ENCODE peak calls at places on chromosomes 1 and 21, in five cellular contexts. H, J, M, S and Q are unnamed samples.

GRCh38 chr1:32743380-32744062 is 41.0 kb upstream of the SYNC start:
- DNase-seq in H (no peak), J (no peak), M (no peak), S (no peak), Q (no peak)

GRCh38 chr1:17671741-17672140 is 83.4 kb upstream of the ACTL8 start:
- DNase-seq in H (no peak), J (no peak), M (peak), S (no peak), Q (no peak)

GRCh38 chr1:18099026-18099425 is 8.6 kb upstream of the IGSF21 start:
- DNase-seq in H (no peak), J (no peak), M (peak), S (no peak), Q (no peak)

GRCh38 chr1:3658231-3658615 is 5.9 kb downstream of the TP73 start:
- DNase-seq in H (no peak), J (no peak), M (no peak), S (no peak), Q (no peak)

GRCh38 chr1:30088594-30089556 is 634.5 kb downstream of the MATN1 start:
- DNase-seq in H (peak), J (no peak), M (no peak), S (no peak), Q (no peak)

GRCh38 chr1:19828546-19828945 is 13.5 kb upstream of the RNF186 start:
- DNase-seq in H (peak), J (no peak), M (no peak), S (no peak), Q (no peak)

GRCh38 chr1:173249349-173249748 is 42.2 kb upstream of the TNFSF4 start:
- DNase-seq in H (no peak), J (no peak), M (no peak), S (no peak), Q (no peak)

GRCh38 chr1:15657026-15657425 is 27.1 kb upstream of the PLEKHM2 start:
- DNase-seq in H (no peak), J (no peak), M (no peak), S (no peak), Q (no peak)

GRCh38 chr1:212979340-212980122 is 29.2 kb downstream of the VASH2 start:
- DNase-seq in H (no peak), J (peak), M (no peak), S (no peak), Q (no peak)

GRCh38 chr1:156385534-156386031 is 16.6 kb downstream of the RHBG start:
- DNase-seq in H (peak), J (peak), M (peak), S (no peak), Q (peak)

GRCh38 chr21:42460391-42461184 is 35.4 kb downstream of the RSPH1 start:
- DNase-seq in H (no peak), J (no peak), M (peak), S (peak), Q (no peak)

GRCh38 chr1:53771648-53772047 is 32.7 kb upstream of the GLIS1 start:
- DNase-seq in H (peak), J (no peak), M (no peak), S (no peak), Q (no peak)

GRCh38 chr1:50603274-50604271 is 180.3 kb upstream of the DMRTA2 start:
- DNase-seq in H (peak), J (no peak), M (no peak), S (no peak), Q (no peak)

GRCh38 chr1:40948741-40949528 is 30.6 kb upstream of the CTPS1 start:
- DNase-seq in H (peak), J (peak), M (peak), S (no peak), Q (peak)

GRCh38 chr1:11012260-11013159 is at the start of gene TARDBP:
- DNase-seq in H (peak), J (peak), M (peak), S (peak), Q (peak)

GRCh38 chr1:182644863-182645262 is 39.5 kb downstream of the RGS8 start:
- DNase-seq in H (no peak), J (no peak), M (no peak), S (no peak), Q (no peak)

GRCh38 chr1:156002182-156002911 is 18.4 kb downstream of the SSR2 start:
- DNase-seq in H (no peak), J (no peak), M (no peak), S (no peak), Q (no peak)

GRCh38 chr1:232553050-232553754 is 76.7 kb downstream of the SIPA1L2 start:
- DNase-seq in H (peak), J (no peak), M (no peak), S (no peak), Q (no peak)

GRCh38 chr1:40823345-40823744 is 38.8 kb downstream of the CITED4 start:
- DNase-seq in H (no peak), J (no peak), M (no peak), S (no peak), Q (no peak)

GRCh38 chr1:212488436-212489283 is 55.9 kb downstream of the NENF start:
- DNase-seq in H (peak), J (no peak), M (peak), S (no peak), Q (peak)

GRCh38 chr1:12434174-12434573 is 183.8 kb downstream of the DHRS3 start:
- DNase-seq in H (peak), J (peak), M (peak), S (no peak), Q (peak)

GRCh38 chr1:235013512-235013911 is 115.1 kb downstream of the TOMM20 start:
- DNase-seq in H (no peak), J (no peak), M (peak), S (no peak), Q (no peak)

GRCh38 chr1:83813571-83813970 is 185.4 kb downstream of the TTLL7 start:
- DNase-seq in H (no peak), J (no peak), M (no peak), S (no peak), Q (no peak)

GRCh38 chr1:89483010-89483756 is 41.4 kb upstream of the LRRC8B start:
- DNase-seq in H (peak), J (peak), M (peak), S (peak), Q (peak)

GRCh38 chr1:178739285-178740045 is 14.4 kb downstream of the RALGPS2 start:
- DNase-seq in H (peak), J (no peak), M (peak), S (no peak), Q (no peak)